ENCODE peak calls at places on chromosomes 6 and 20, in nine cellular contexts. V, B, K, A, U, W, E, Q and L are unnamed samples. For H3K27me3 and H3K4me1, the result is how much of the 10 kb centered on the place peaks cover.

GRCh38 chr6:167941822-167942221 is 55.6 kb upstream of the KIF25 start:
- DNase-seq in V (no peak), B (no peak), K (no peak), A (no peak), U (no peak), W (no peak), E (no peak), Q (no peak), L (no peak)

GRCh38 chr6:165850434-165851019 is 187.5 kb upstream of the PDE10A start:
- DNase-seq in V (peak), B (peak), K (peak), A (peak), U (peak), W (peak), E (peak), Q (no peak), L (peak)

GRCh38 chr20:47672166-47672565 is 113.1 kb downstream of the SULF2 start:
- DNase-seq in V (no peak), B (peak), K (no peak), A (no peak), U (no peak), W (no peak), E (no peak), Q (no peak), L (no peak)

GRCh38 chr20:20711413-20711812 is 1.0 kb downstream of the RALGAPA2 start:
- DNase-seq in V (no peak), B (no peak), K (peak), A (peak), U (no peak), W (peak), E (no peak), Q (peak), L (peak)

GRCh38 chr6:19723533-19723932 is 113.6 kb upstream of the ID4 start:
- DNase-seq in V (peak), B (no peak), K (no peak), A (no peak), U (peak), W (no peak), E (no peak), Q (no peak), L (no peak)

GRCh38 chr6:137518584-137518983 is 24.4 kb upstream of the OLIG3 start:
- DNase-seq in V (no peak), B (no peak), K (no peak), A (peak), U (no peak), W (no peak), E (no peak), Q (no peak), L (no peak)

GRCh38 chr6:35737413-35738211 is 780 bp downstream of the ARMC12 start:
- DNase-seq in V (peak), B (no peak), K (peak), A (peak), U (peak), W (no peak), E (no peak), Q (no peak), L (no peak)

GRCh38 chr20:855466-856360 is 22.2 kb downstream of the FAM110A start:
- DNase-seq in V (peak), B (no peak), K (no peak), A (no peak), U (no peak), W (no peak), E (no peak), Q (no peak), L (no peak)

GRCh38 chr20:25247100-25247665 is 702 bp upstream of the PYGB start:
- DNase-seq in V (peak), B (peak), K (peak), A (peak), U (peak), W (peak), E (peak), Q (no peak), L (peak)

GRCh38 chr6:43973351-43973750 is 153.9 kb downstream of the MRPL14 start:
- DNase-seq in V (no peak), B (no peak), K (peak), A (no peak), U (no peak), W (no peak), E (no peak), Q (no peak), L (no peak)

GRCh38 chr6:22153384-22154158 is 143.3 kb downstream of the PRL start:
- DNase-seq in V (no peak), B (no peak), K (peak), A (no peak), U (peak), W (no peak), E (no peak), Q (no peak), L (no peak)

GRCh38 chr6:117951783-117952182 is 44.7 kb downstream of the SLC35F1 start:
- DNase-seq in V (no peak), B (no peak), K (no peak), A (peak), U (no peak), W (no peak), E (peak), Q (no peak), L (no peak)

GRCh38 chr20:59412896-59413295 is 112.5 kb downstream of the EDN3 start:
- DNase-seq in V (no peak), B (no peak), K (no peak), A (peak), U (no peak), W (no peak), E (peak), Q (no peak), L (no peak)

GRCh38 chr20:8287328-8287727 is 155.3 kb downstream of the PLCB1 start:
- DNase-seq in V (no peak), B (no peak), K (no peak), A (no peak), U (no peak), W (no peak), E (no peak), Q (no peak), L (no peak)

GRCh38 chr6:34206726-34207125 is 29.9 kb upstream of the HMGA1 start:
- DNase-seq in V (no peak), B (peak), K (no peak), A (no peak), U (no peak), W (no peak), E (no peak), Q (no peak), L (no peak)

GRCh38 chr6:55943329-55943728 is 67.9 kb upstream of the BMP5 start:
- DNase-seq in V (peak), B (no peak), K (no peak), A (no peak), U (peak), W (no peak), E (no peak), Q (no peak), L (no peak)

GRCh38 chr6:137148291-137149076 is 25.0 kb downstream of the IL22RA2 start:
- DNase-seq in V (no peak), B (no peak), K (peak), A (no peak), U (peak), W (no peak), E (no peak), Q (no peak), L (no peak)

GRCh38 chr20:23634985-23635767 is 2.6 kb downstream of the CST3 start:
- DNase-seq in V (no peak), B (peak), K (no peak), A (no peak), U (no peak), W (no peak), E (no peak), Q (no peak), L (no peak)

GRCh38 chr6:6704423-6705060 is 116.0 kb downstream of the LY86 start:
- DNase-seq in V (no peak), B (no peak), K (no peak), A (no peak), U (no peak), W (no peak), E (no peak), Q (no peak), L (no peak)

GRCh38 chr6:91198588-91199255 is 611.9 kb upstream of the MAP3K7 start:
- DNase-seq in V (peak), B (no peak), K (no peak), A (no peak), U (no peak), W (no peak), E (no peak), Q (no peak), L (no peak)

GRCh38 chr6:12361042-12361765 is 71.0 kb downstream of the EDN1 start:
- DNase-seq in V (no peak), B (no peak), K (no peak), A (no peak), U (no peak), W (no peak), E (no peak), Q (no peak), L (no peak)

GRCh38 chr20:49909499-49910339 is 5.6 kb downstream of the SPATA2 start:
- DNase-seq in V (no peak), B (peak), K (peak), A (peak), U (no peak), W (no peak), E (peak), Q (no peak), L (no peak)

GRCh38 chr20:36483919-36484808 is 57.2 kb upstream of the MYL9 start:
- DNase-seq in V (no peak), B (peak), K (peak), A (no peak), U (no peak), W (no peak), E (no peak), Q (no peak), L (no peak)

GRCh38 chr6:141203902-141204575 is 928.7 kb upstream of the GJE1 start:
- DNase-seq in V (peak), B (no peak), K (no peak), A (no peak), U (peak), W (no peak), E (no peak), Q (no peak), L (no peak)

GRCh38 chr6:145631374-145631773 is 103.9 kb downstream of the EPM2A start:
- DNase-seq in V (no peak), B (no peak), K (no peak), A (no peak), U (no peak), W (no peak), E (no peak), Q (no peak), L (no peak)

GRCh38 chr6:12580296-12580695 is 136.3 kb upstream of the PHACTR1 start:
- DNase-seq in V (peak), B (no peak), K (no peak), A (no peak), U (no peak), W (no peak), E (no peak), Q (no peak), L (no peak)

GRCh38 chr6:35427851-35428321 is 24.3 kb upstream of the FANCE start:
- DNase-seq in V (peak), B (no peak), K (no peak), A (peak), U (peak), W (no peak), E (no peak), Q (no peak), L (no peak)

GRCh38 chr20:33488201-33488600 is 1.7 kb upstream of the CBFA2T2 start:
- DNase-seq in V (no peak), B (no peak), K (no peak), A (no peak), U (no peak), W (no peak), E (no peak), Q (no peak), L (no peak)

GRCh38 chr20:9409981-9410380 is 104.4 kb upstream of the LAMP5 start:
- DNase-seq in V (peak), B (no peak), K (no peak), A (no peak), U (peak), W (no peak), E (no peak), Q (no peak), L (no peak)

GRCh38 chr20:60470366-60470765 is 512.1 kb downstream of the CDH26 start:
- DNase-seq in V (no peak), B (no peak), K (no peak), A (no peak), U (no peak), W (no peak), E (no peak), Q (no peak), L (no peak)

GRCh38 chr20:24612799-24613775 is 143.7 kb downstream of the SYNDIG1 start:
- DNase-seq in V (peak), B (no peak), K (no peak), A (no peak), U (peak), W (no peak), E (no peak), Q (no peak), L (no peak)

GRCh38 chr6:130788954-130789353 is 38.3 kb upstream of the SMLR1 start:
- DNase-seq in V (no peak), B (no peak), K (no peak), A (peak), U (no peak), W (no peak), E (no peak), Q (no peak), L (no peak)

GRCh38 chr6:69732640-69733039 is 64.2 kb downstream of the LMBRD1 start:
- DNase-seq in V (no peak), B (no peak), K (no peak), A (no peak), U (peak), W (no peak), E (no peak), Q (no peak), L (no peak)

GRCh38 chr20:11917663-11918062 is at the start of gene BTBD3:
- DNase-seq in V (peak), B (peak), K (peak), A (no peak), U (peak), W (peak), E (peak), Q (no peak), L (no peak)

GRCh38 chr6:54958446-54958845 is 111.9 kb downstream of the FAM83B start:
- DNase-seq in V (no peak), B (no peak), K (no peak), A (no peak), U (no peak), W (no peak), E (no peak), Q (no peak), L (no peak)

GRCh38 chr20:18276821-18277220 is 11.5 kb upstream of the ZNF133 start:
- DNase-seq in V (peak), B (peak), K (peak), A (peak), U (peak), W (peak), E (peak), Q (peak), L (peak)

GRCh38 chr6:73694711-73695411 is 1.1 kb upstream of the CD109 start:
- DNase-seq in V (peak), B (no peak), K (no peak), A (no peak), U (peak), W (no peak), E (no peak), Q (no peak), L (no peak)

GRCh38 chr6:160882741-160883340 is 108.7 kb upstream of the MAP3K4 start:
- DNase-seq in V (peak), B (no peak), K (no peak), A (no peak), U (peak), W (no peak), E (no peak), Q (no peak), L (no peak)

GRCh38 chr6:14310955-14311354 is 193.4 kb downstream of the CD83 start:
- DNase-seq in V (peak), B (no peak), K (peak), A (no peak), U (no peak), W (no peak), E (no peak), Q (no peak), L (no peak)

GRCh38 chr20:57243480-57244220 is 22.8 kb downstream of the BMP7 start:
- DNase-seq in V (no peak), B (no peak), K (no peak), A (no peak), U (no peak), W (no peak), E (no peak), Q (no peak), L (no peak)
- H3K27me3 ChIP-seq in V (under half), B (under half), K (under half), A (under half), U (under half), W (under half), E (under half), Q (under half), L (under half)

DNA sequence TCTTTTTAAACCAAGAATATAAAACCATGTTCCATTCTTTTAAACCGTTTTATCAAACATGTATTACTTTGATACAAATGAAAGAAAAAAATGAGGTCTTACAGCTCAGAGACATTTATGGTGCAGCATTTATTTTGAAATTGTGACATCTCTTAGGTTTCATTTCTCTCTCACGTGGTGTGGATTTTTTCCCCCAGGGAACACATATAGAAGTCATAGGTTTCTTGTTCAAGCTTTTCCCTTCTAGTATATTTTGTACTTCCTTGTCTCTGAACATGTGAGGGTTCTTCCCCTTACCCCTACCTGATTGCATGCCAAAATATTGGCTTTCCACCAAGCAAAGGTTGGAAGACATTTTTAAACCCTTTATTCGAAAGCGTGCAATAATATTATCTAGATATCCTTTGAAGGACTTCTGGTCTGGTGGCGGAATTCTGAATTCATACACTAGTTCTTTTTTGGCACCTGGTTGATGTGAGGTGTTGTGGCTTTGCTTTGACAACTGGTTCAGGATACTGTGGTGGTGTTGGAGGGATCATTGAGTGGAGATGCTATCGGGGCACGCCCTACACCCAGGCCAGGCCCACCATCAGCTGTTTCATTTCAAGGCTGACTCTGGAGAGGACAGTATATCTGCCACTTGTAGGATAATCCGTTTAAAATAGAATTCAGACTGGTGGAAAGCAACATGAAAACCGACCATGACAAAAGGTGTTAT is 5.6 kb upstream of the FAM50B start:
- DNase-seq in V (peak), B (no peak), K (no peak), A (no peak), U (peak), W (no peak), E (no peak), Q (no peak), L (no peak)
- H3K27ac ChIP-seq in V (peak), B (no peak), K (no peak), A (no peak), U (peak), W (no peak), E (no peak), Q (no peak), L (no peak)

GRCh38 chr6:163354779-163355431 is 59.6 kb upstream of the QKI start:
- DNase-seq in V (peak), B (peak), K (peak), A (no peak), U (no peak), W (peak), E (no peak), Q (no peak), L (no peak)

GRCh38 chr6:163354085-163354484 is 60.4 kb upstream of the QKI start:
- DNase-seq in V (peak), B (no peak), K (peak), A (no peak), U (peak), W (no peak), E (no peak), Q (no peak), L (no peak)

GRCh38 chr6:163355471-163355991 is 59.0 kb upstream of the QKI start:
- DNase-seq in V (peak), B (peak), K (peak), A (no peak), U (peak), W (no peak), E (no peak), Q (no peak), L (no peak)

GRCh38 chr6:163356324-163356723 is 58.2 kb upstream of the QKI start:
- DNase-seq in V (peak), B (peak), K (peak), A (peak), U (peak), W (no peak), E (peak), Q (no peak), L (no peak)

GRCh38 chr6:163356743-163357142 is 57.8 kb upstream of the QKI start:
- DNase-seq in V (no peak), B (no peak), K (no peak), A (no peak), U (no peak), W (no peak), E (no peak), Q (no peak), L (no peak)
- H3K4me1 ChIP-seq in V (under half), B (under half), K (under half), A (under half), U (under half), W (under half), E (under half), Q (under half), L (under half)

DNA sequence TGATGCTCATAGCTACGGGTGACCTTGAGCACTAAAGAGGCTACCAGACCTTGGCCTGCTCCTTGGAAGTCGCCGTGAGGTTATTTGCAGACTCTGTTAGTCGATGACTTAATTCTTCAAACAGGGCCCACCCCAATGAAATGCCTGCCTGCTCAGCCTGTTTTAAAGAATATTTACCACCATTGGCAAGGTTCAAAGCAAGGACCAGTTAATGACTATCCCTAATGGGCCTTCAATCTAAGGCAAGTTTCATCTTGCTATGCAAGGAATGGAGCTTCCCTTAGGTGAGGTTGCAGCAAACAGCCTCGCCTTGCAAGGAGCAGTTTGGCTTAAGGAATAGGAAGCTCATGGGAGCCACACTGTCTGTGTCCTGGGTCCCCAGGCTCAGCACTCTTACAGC is 22.9 kb upstream of the SPO11 start:
- DNase-seq in V (no peak), B (no peak), K (no peak), A (no peak), U (no peak), W (no peak), E (no peak), Q (no peak), L (no peak)
- H3K27me3 ChIP-seq in V (under half), B (under half), K (under half), A (under half), U (under half), W (under half), E (under half), Q (under half), L (under half)

DNA sequence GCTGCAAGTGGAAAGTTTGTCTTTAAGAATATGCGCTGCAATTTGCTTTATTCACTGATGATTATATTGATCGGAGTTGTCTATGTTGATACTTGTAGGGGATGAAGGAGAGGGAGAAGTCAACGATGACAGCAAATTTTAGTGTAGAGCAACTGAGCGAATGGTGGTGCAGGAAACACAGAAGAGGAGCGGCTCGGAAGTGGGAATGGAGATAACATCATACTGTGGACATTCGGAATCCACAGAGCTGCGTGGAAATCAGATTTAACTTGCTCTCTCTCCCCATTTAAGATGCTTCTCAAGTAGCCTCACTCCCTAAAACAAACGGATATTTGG is 722 bp upstream of the TMEM14B start:
- DNase-seq in V (no peak), B (no peak), K (no peak), A (no peak), U (no peak), W (no peak), E (no peak), Q (no peak), L (no peak)
- H3K27ac ChIP-seq in V (no peak), B (peak), K (peak), A (peak), U (peak), W (peak), E (no peak), Q (peak), L (peak)